ENCODE peak calls at places on chromosome 12, in six cellular contexts. Z is SK-N-SH, W is HepG2, P is K562, O is GM12878, V is H1. A is an unnamed sample.

GRCh38 chr12:690466-690865 is 27.2 kb upstream of the NINJ2 start:
- DNase-seq in P (no peak), W (no peak), Z (no peak), V (no peak), O (no peak), A (no peak)

GRCh38 chr12:195951-196350 is 18.0 kb downstream of the SLC6A12 start:
- DNase-seq in V (no peak), O (no peak), Z (no peak), W (no peak), P (no peak), A (no peak)

GRCh38 chr12:112868459-112869041 is 38.2 kb upstream of the OAS1 start:
- DNase-seq in V (peak; percentile 54), W (peak; percentile 21), O (no peak), Z (no peak), P (peak; percentile 4), A (no peak)

GRCh38 chr12:79871621-79872020 is 63.3 kb downstream of the PPP1R12A start:
- DNase-seq in W (no peak), P (no peak), V (no peak), O (no peak), Z (no peak), A (peak; percentile 72)

GRCh38 chr12:6700646-6701051 is at the start of gene PIANP:
- DNase-seq in P (no peak), O (no peak), V (peak; percentile 72), W (no peak), Z (peak; percentile 92), A (no peak)

GRCh38 chr12:6204533-6205143 is 4.4 kb downstream of the CD9 start:
- DNase-seq in O (no peak), V (no peak), Z (no peak), W (no peak), P (peak; percentile 23), A (no peak)

GRCh38 chr12:91965781-91966180 is 179.9 kb downstream of the BTG1 start:
- DNase-seq in W (no peak), P (no peak), O (no peak), V (no peak), Z (no peak), A (no peak)

GRCh38 chr12:4273651-4274395 is at the start of gene CCND2:
- DNase-seq in P (peak; percentile 91), Z (peak; percentile 43), V (peak; percentile 84), O (peak; percentile 69), W (no peak), A (peak; percentile 88)

GRCh38 chr12:113582521-113583218 is 111.0 kb upstream of the LHX5 start:
- DNase-seq in W (no peak), P (peak; percentile 91), O (no peak), V (no peak), Z (no peak), A (no peak)

GRCh38 chr12:64029013-64029857 is 184.7 kb downstream of the SRGAP1 start:
- DNase-seq in V (no peak), O (no peak), P (no peak), W (no peak), Z (no peak), A (no peak)

GRCh38 chr12:50985322-50985721 is 33.0 kb downstream of the HIGD1C start:
- DNase-seq in W (peak; percentile 25), O (no peak), V (no peak), P (no peak), Z (no peak), A (no peak)

GRCh38 chr12:27179399-27180214 is 64.5 kb upstream of the STK38L start:
- DNase-seq in P (no peak), Z (no peak), W (peak; percentile 25), V (no peak), O (peak; percentile 96), A (peak; percentile 79)

GRCh38 chr12:1204581-1205121 is 213.6 kb downstream of the ERC1 start:
- DNase-seq in Z (peak; percentile 8), P (no peak), W (no peak), V (no peak), O (peak; percentile 56), A (no peak)

GRCh38 chr12:6141048-6141447 is 16.6 kb upstream of the VWF start:
- DNase-seq in W (no peak), O (no peak), V (no peak), Z (no peak), P (no peak), A (peak; percentile 82)

GRCh38 chr12:122986258-122986871 is 5.9 kb downstream of the ARL6IP4 start:
- DNase-seq in O (no peak), V (no peak), Z (no peak), P (no peak), W (no peak), A (no peak)

GRCh38 chr12:128621304-128621703 is 202.5 kb downstream of the SLC15A4 start:
- DNase-seq in P (peak; percentile 2), V (no peak), W (no peak), Z (no peak), O (no peak), A (no peak)

GRCh38 chr12:101763246-101763931 is 24.1 kb upstream of the SYCP3 start:
- DNase-seq in O (no peak), V (no peak), W (no peak), P (no peak), Z (no peak), A (peak; percentile 25)

GRCh38 chr12:53942467-53942997 is 3.9 kb downstream of the HOXC13 start:
- DNase-seq in Z (no peak), V (no peak), W (no peak), P (no peak), O (no peak), A (no peak)

GRCh38 chr12:20404576-20405346 is 36.4 kb downstream of the PDE3A start:
- DNase-seq in Z (peak; percentile 6), P (no peak), O (no peak), W (no peak), V (no peak), A (no peak)

GRCh38 chr12:78787576-78787975 is 77.0 kb upstream of the SYT1 start:
- DNase-seq in W (no peak), Z (no peak), O (no peak), P (no peak), V (no peak), A (no peak)

GRCh38 chr12:4824415-4824814 is 85.3 kb upstream of the KCNA1 start:
- DNase-seq in V (no peak), W (no peak), Z (no peak), P (no peak), O (no peak), A (no peak)

GRCh38 chr12:106137456-106138278 is 1.1 kb downstream of the NUAK1 start:
- DNase-seq in O (no peak), P (no peak), Z (no peak), W (no peak), V (no peak), A (no peak)

GRCh38 chr12:107522692-107523477 is 162.7 kb upstream of the PWP1 start:
- DNase-seq in W (peak; percentile 20), V (peak; percentile 68), Z (no peak), P (peak; percentile 21), O (no peak), A (no peak)

GRCh38 chr12:13537623-13538022 is 341.1 kb downstream of the EMP1 start:
- DNase-seq in O (peak; percentile 38), W (no peak), V (no peak), P (no peak), Z (no peak), A (no peak)

GRCh38 chr12:4421590-4422031 is 24.0 kb downstream of the FGF6 start:
- DNase-seq in W (peak; percentile 35), O (no peak), Z (peak; percentile 82), P (peak; percentile 50), V (no peak), A (peak; percentile 29)

GRCh38 chr12:92624236-92624635 is 78.6 kb upstream of the PLEKHG7 start:
- DNase-seq in W (no peak), Z (no peak), V (no peak), O (no peak), P (no peak), A (no peak)

GRCh38 chr12:44078273-44078672 is 242.4 kb downstream of the TMEM117 start:
- DNase-seq in O (no peak), V (no peak), W (no peak), Z (no peak), P (no peak), A (no peak)

GRCh38 chr12:28708918-28709371 is 440.1 kb upstream of the FAR2 start:
- DNase-seq in V (no peak), W (no peak), O (no peak), P (no peak), Z (no peak), A (no peak)

GRCh38 chr12:27009926-27010325 is 4.3 kb downstream of the TM7SF3 start:
- DNase-seq in O (no peak), P (no peak), Z (no peak), V (no peak), W (no peak), A (peak; percentile 38)

GRCh38 chr12:107780298-107780697 is 5.8 kb downstream of the ASCL4 start:
- DNase-seq in V (no peak), P (no peak), O (no peak), Z (no peak), W (no peak), A (no peak)

GRCh38 chr12:6116481-6117021 is 7.9 kb downstream of the VWF start:
- DNase-seq in W (peak; percentile 28), Z (no peak), O (no peak), P (no peak), V (no peak), A (no peak)

GRCh38 chr12:32266756-32267155 is 132.6 kb upstream of the FGD4 start:
- DNase-seq in W (no peak), O (no peak), V (no peak), Z (no peak), P (no peak), A (no peak)
- TF ChIP-seq GABPA in W (no peak), O (no peak), V (no peak), Z (no peak), P (no peak), A (no peak)

DNA sequence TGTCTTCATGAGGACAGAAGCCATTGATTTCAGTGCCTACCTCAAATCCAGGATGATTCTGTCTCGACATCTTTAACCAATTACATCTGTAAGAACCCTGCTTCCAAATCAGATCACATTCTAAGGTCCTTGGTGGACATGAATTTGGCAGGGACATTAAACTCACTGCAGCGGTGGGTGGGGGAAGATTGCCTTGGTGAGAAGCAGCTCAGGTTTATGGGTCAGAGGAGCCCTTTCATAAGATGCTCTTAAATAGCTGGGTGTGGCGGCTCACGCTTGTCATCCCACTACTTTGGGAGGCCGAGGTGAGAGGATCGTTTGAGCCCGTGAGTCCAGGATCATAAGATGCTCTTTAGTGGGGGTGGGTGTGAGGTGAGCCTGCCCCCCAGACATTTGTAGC is 42.9 kb downstream of the ELK3 start:
- DNase-seq in O (no peak), V (no peak), P (no peak), W (no peak), Z (no peak), A (no peak)
- H3K4me3 ChIP-seq in O (no peak overlapping the region), V (no peak overlapping the region), P (no peak overlapping the region), W (no peak overlapping the region), Z (no peak overlapping the region), A (no peak overlapping the region)

DNA sequence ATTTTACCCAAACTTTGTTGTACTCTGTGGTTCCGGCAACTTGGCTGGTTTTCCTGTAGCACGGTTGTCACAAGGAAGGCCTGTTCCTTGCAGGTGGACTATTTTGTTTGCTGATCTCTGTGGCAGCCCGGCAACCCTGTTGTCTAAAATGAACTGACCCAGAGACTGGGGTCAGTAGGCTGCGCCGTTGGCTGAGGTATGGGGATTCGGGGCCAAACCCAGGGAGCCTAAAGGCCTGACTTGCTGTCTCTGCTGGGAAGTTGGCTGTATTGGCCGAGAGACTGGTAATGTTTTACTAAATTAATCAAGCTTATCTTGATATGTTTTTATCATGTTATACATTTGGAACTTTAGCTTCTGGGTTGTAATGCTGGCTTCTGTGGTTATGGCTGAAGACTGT is 13.8 kb downstream of the SMIM41 start:
- DNase-seq in P (no peak), O (no peak), Z (peak; percentile 34), W (no peak), V (no peak), A (no peak)
- TF ChIP-seq POLR2AphosphoS5 in P (no peak), O (no peak), Z (no peak), W (no peak), V (no peak), A (no peak)

GRCh38 chr12:111168009-111168786 is 200.7 kb downstream of the PHETA1 start:
- DNase-seq in Z (no peak), V (no peak), W (no peak), P (no peak), O (no peak), A (no peak)
- TF ChIP-seq GABPA in Z (no peak), V (no peak), W (no peak), P (no peak), O (no peak), A (no peak)